ENCODE peak calls at places on chromosomes 4 and X, in seven cellular contexts. V, I, A, U, N, Z and F are unnamed samples.

GRCh38 chrX:47200385-47201150 is 6.9 kb downstream of the UBA1 start:
- DNase-seq in V (peak; percentile 73), I (no peak), A (peak; percentile 58), U (peak; percentile 57), N (no peak), Z (peak; percentile 27), F (no peak)

GRCh38 chr4:73653695-73654106 is 33.5 kb upstream of the RASSF6 start:
- DNase-seq in V (peak; percentile 14), I (peak; percentile 22), A (peak; percentile 59), U (no peak), N (peak; percentile 12), Z (peak; percentile 63), F (no peak)

GRCh38 chr4:99052902-99053301 is 35.7 kb downstream of the ADH5 start:
- DNase-seq in V (peak; percentile 8), I (peak; percentile 14), A (no peak), U (no peak), N (no peak), Z (no peak), F (no peak)

GRCh38 chr4:48979897-48980579 is 6.0 kb upstream of the CWH43 start:
- DNase-seq in V (no peak), I (no peak), A (no peak), U (no peak), N (no peak), Z (peak; percentile 45), F (no peak)

GRCh38 chrX:71227370-71228062 is 4.5 kb downstream of the GJB1 start:
- DNase-seq in V (no peak), I (no peak), A (no peak), U (no peak), N (no peak), Z (no peak), F (no peak)

GRCh38 chr4:149465941-149466340 is 349.7 kb downstream of the IQCM start:
- DNase-seq in V (no peak), I (no peak), A (no peak), U (no peak), N (no peak), Z (no peak), F (no peak)

GRCh38 chr4:114043116-114043515 is 63.7 kb upstream of the ARSJ start:
- DNase-seq in V (no peak), I (no peak), A (no peak), U (no peak), N (no peak), Z (peak; percentile 2), F (no peak)

GRCh38 chr4:14078311-14078710 is 450.8 kb upstream of the BOD1L1 start:
- DNase-seq in V (no peak), I (no peak), A (no peak), U (no peak), N (no peak), Z (no peak), F (no peak)

GRCh38 chrX:75603833-75604232 is 81.0 kb upstream of the ZDHHC15 start:
- DNase-seq in V (no peak), I (no peak), A (peak; percentile 36), U (no peak), N (peak; percentile 26), Z (peak; percentile 1), F (no peak)

GRCh38 chr4:153447175-153447887 is 18.8 kb upstream of the TMEM131L start:
- DNase-seq in V (peak; percentile 59), I (no peak), A (peak; percentile 33), U (no peak), N (no peak), Z (no peak), F (no peak)

GRCh38 chr4:172369471-172369959 is 556.3 kb downstream of the GALNTL6 start:
- DNase-seq in V (no peak), I (no peak), A (no peak), U (peak; percentile 79), N (no peak), Z (no peak), F (no peak)

GRCh38 chrX:38220024-38220935 is at the start of gene SRPX:
- DNase-seq in V (no peak), I (peak; percentile 6), A (peak; percentile 53), U (peak; percentile 83), N (no peak), Z (peak; percentile 55), F (no peak)

GRCh38 chr4:183100827-183101226 is 1.8 kb downstream of the WWC2 start:
- DNase-seq in V (no peak), I (no peak), A (no peak), U (no peak), N (no peak), Z (no peak), F (no peak)

GRCh38 chr4:37792241-37792640 is 34.2 kb upstream of the PGM2 start:
- DNase-seq in V (no peak), I (no peak), A (no peak), U (no peak), N (no peak), Z (no peak), F (no peak)

GRCh38 chrX:140822184-140822583 is 112.6 kb downstream of the LINC00632 start:
- DNase-seq in V (no peak), I (no peak), A (no peak), U (no peak), N (no peak), Z (no peak), F (no peak)

GRCh38 chrX:11887175-11887574 is 129.1 kb downstream of the MSL3 start:
- DNase-seq in V (no peak), I (no peak), A (no peak), U (no peak), N (no peak), Z (no peak), F (no peak)

GRCh38 chrX:110086916-110087484 is 84.1 kb downstream of the TMEM164 start:
- DNase-seq in V (peak; percentile 47), I (no peak), A (peak; percentile 38), U (no peak), N (no peak), Z (peak; percentile 79), F (peak; percentile 75)

GRCh38 chr4:16505726-16506125 is 279.5 kb upstream of the TAPT1 start:
- DNase-seq in V (no peak), I (no peak), A (peak; percentile 16), U (no peak), N (no peak), Z (no peak), F (no peak)

GRCh38 chr4:83124079-83124780 is 9.7 kb upstream of the PLAC8 start:
- DNase-seq in V (no peak), I (no peak), A (no peak), U (no peak), N (no peak), Z (no peak), F (no peak)

GRCh38 chr4:56048621-56049427 is 100.1 kb downstream of the CEP135 start:
- DNase-seq in V (no peak), I (peak; percentile 73), A (peak; percentile 81), U (peak; percentile 87), N (peak; percentile 9), Z (peak; percentile 45), F (no peak)